ENCODE peak calls at places on chromosomes 6 and 20, in seven cellular contexts. One of them, this sample, is unnamed. For H3K9me3 and H3K36me3, the result is how much of the 10 kb centered on the place peaks cover.

GRCh38 chr6:16676978-16677377 is 84.3 kb downstream of the ATXN1 start:
- DNase-seq in astrocyte: peak
- DNase-seq in pancreas: peak
- DNase-seq in fibroblast of lung: peak
- DNase-seq in upper lobe of right lung: no peak
- DNase-seq in cardiac muscle cell: peak
- DNase-seq in WERI-Rb-1: no peak
- DNase-seq in this sample: no peak

GRCh38 chr6:170385506-170385905 is 78.9 kb downstream of the FAM120B start:
- DNase-seq in astrocyte: no peak
- DNase-seq in pancreas: no peak
- DNase-seq in fibroblast of lung: no peak
- DNase-seq in upper lobe of right lung: no peak
- DNase-seq in cardiac muscle cell: no peak
- DNase-seq in WERI-Rb-1: no peak
- DNase-seq in this sample: no peak

GRCh38 chr6:56902551-56903464 is 52.1 kb upstream of the BEND6 start:
- DNase-seq in astrocyte: peak
- DNase-seq in pancreas: no peak
- DNase-seq in fibroblast of lung: peak
- DNase-seq in upper lobe of right lung: no peak
- DNase-seq in cardiac muscle cell: peak
- DNase-seq in WERI-Rb-1: no peak
- DNase-seq in this sample: no peak

GRCh38 chr6:151661509-151661908 is 146.0 kb upstream of the ESR1 start:
- DNase-seq in astrocyte: no peak
- DNase-seq in pancreas: no peak
- DNase-seq in fibroblast of lung: no peak
- DNase-seq in upper lobe of right lung: no peak
- DNase-seq in cardiac muscle cell: no peak
- DNase-seq in WERI-Rb-1: no peak
- DNase-seq in this sample: no peak

GRCh38 chr6:34887753-34888440 is at the start of gene TAF11:
- DNase-seq in astrocyte: peak
- DNase-seq in pancreas: peak
- DNase-seq in fibroblast of lung: peak
- DNase-seq in upper lobe of right lung: peak
- DNase-seq in cardiac muscle cell: peak
- DNase-seq in WERI-Rb-1: peak
- DNase-seq in this sample: peak

GRCh38 chr20:34334654-34335407 is 28.2 kb upstream of the ITCH start:
- DNase-seq in astrocyte: no peak
- DNase-seq in pancreas: no peak
- DNase-seq in fibroblast of lung: no peak
- DNase-seq in upper lobe of right lung: no peak
- DNase-seq in cardiac muscle cell: no peak
- DNase-seq in WERI-Rb-1: no peak
- DNase-seq in this sample: no peak

GRCh38 chr20:63980317-63980805 is 571 bp upstream of the PRPF6 start:
- DNase-seq in astrocyte: no peak
- DNase-seq in pancreas: no peak
- DNase-seq in fibroblast of lung: no peak
- DNase-seq in upper lobe of right lung: no peak
- DNase-seq in cardiac muscle cell: no peak
- DNase-seq in WERI-Rb-1: no peak
- DNase-seq in this sample: no peak

GRCh38 chr6:292506-293184 is 358 bp downstream of the DUSP22 start:
- DNase-seq in astrocyte: peak
- DNase-seq in pancreas: peak
- DNase-seq in fibroblast of lung: peak
- DNase-seq in upper lobe of right lung: peak
- DNase-seq in cardiac muscle cell: peak
- DNase-seq in WERI-Rb-1: peak
- DNase-seq in this sample: peak

GRCh38 chr6:96491926-96492325 is 29.7 kb upstream of the UFL1 start:
- DNase-seq in astrocyte: no peak
- DNase-seq in pancreas: no peak
- DNase-seq in fibroblast of lung: no peak
- DNase-seq in upper lobe of right lung: no peak
- DNase-seq in cardiac muscle cell: no peak
- DNase-seq in WERI-Rb-1: no peak
- DNase-seq in this sample: no peak
- H3K9me3 ChIP-seq in astrocyte: under half
- H3K9me3 ChIP-seq in pancreas: under half
- H3K9me3 ChIP-seq in fibroblast of lung: under half
- H3K9me3 ChIP-seq in upper lobe of right lung: under half
- H3K9me3 ChIP-seq in cardiac muscle cell: under half
- H3K9me3 ChIP-seq in WERI-Rb-1: under half
- H3K9me3 ChIP-seq in this sample: half or more

GRCh38 chr6:158145940-158146339 is 22.1 kb downstream of the SERAC1 start:
- DNase-seq in astrocyte: peak
- DNase-seq in pancreas: no peak
- DNase-seq in fibroblast of lung: peak
- DNase-seq in upper lobe of right lung: no peak
- DNase-seq in cardiac muscle cell: no peak
- DNase-seq in WERI-Rb-1: no peak
- DNase-seq in this sample: no peak

GRCh38 chr6:158143700-158144099 is 24.4 kb downstream of the SERAC1 start:
- DNase-seq in astrocyte: no peak
- DNase-seq in pancreas: no peak
- DNase-seq in fibroblast of lung: no peak
- DNase-seq in upper lobe of right lung: no peak
- DNase-seq in cardiac muscle cell: peak
- DNase-seq in WERI-Rb-1: no peak
- DNase-seq in this sample: no peak

DNA sequence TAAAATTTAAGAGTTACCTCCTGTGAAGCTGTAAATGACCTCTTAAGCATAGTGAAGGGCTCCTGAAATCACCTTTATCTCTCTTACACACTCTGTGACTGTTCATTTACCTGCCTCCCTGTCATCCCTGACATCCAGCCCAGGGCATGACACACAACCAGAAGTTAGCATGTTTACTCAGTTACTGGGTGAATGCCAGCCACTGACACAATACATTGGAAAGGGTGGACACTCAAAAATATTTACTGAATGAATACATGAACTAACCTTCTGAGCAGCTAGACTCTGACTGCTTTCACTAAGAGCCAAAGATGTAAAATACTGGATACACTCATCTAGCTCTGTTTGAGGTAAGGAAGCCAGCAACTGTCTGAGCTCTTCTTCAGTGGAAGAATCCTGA is 25.3 kb downstream of the SERAC1 start:
- DNase-seq in astrocyte: peak
- DNase-seq in pancreas: peak
- DNase-seq in fibroblast of lung: peak
- DNase-seq in upper lobe of right lung: no peak
- DNase-seq in cardiac muscle cell: peak
- DNase-seq in WERI-Rb-1: no peak
- DNase-seq in this sample: no peak
- H3K36me3 ChIP-seq in astrocyte: under half
- H3K36me3 ChIP-seq in pancreas: under half
- H3K36me3 ChIP-seq in fibroblast of lung: under half
- H3K36me3 ChIP-seq in upper lobe of right lung: under half
- H3K36me3 ChIP-seq in cardiac muscle cell: under half
- H3K36me3 ChIP-seq in WERI-Rb-1: under half
- H3K36me3 ChIP-seq in this sample: under half

GRCh38 chr20:44537993-44538392 is 16.1 kb upstream of the SERINC3 start:
- DNase-seq in astrocyte: no peak
- DNase-seq in pancreas: no peak
- DNase-seq in fibroblast of lung: no peak
- DNase-seq in upper lobe of right lung: no peak
- DNase-seq in cardiac muscle cell: no peak
- DNase-seq in WERI-Rb-1: no peak
- DNase-seq in this sample: no peak
- TF ChIP-seq CTCF in astrocyte: no peak
- TF ChIP-seq CTCF in pancreas: no peak
- TF ChIP-seq CTCF in fibroblast of lung: peak
- TF ChIP-seq CTCF in upper lobe of right lung: no peak
- TF ChIP-seq CTCF in cardiac muscle cell: no peak
- TF ChIP-seq CTCF in WERI-Rb-1: no peak
- TF ChIP-seq CTCF in this sample: no peak

DNA sequence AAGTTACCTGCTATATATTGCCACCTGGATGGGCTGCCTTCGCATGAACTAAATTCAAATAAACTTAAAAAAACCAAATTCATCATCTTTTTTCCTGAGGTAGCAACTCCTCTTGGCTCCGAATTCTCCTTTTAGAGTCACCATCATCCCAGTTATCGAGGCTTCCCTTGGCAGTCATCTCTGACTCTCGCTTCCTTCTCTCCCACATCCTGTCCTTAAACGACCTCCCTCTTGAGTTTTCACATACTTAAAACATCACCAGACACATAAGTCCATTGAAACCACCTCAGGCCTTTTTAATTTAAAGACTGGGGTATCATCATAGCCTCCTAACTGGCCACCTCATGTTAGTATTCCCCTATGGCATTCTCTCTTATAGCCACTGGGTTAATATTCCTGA is 296.1 kb upstream of the FLRT3 start:
- DNase-seq in astrocyte: no peak
- DNase-seq in pancreas: no peak
- DNase-seq in fibroblast of lung: peak
- DNase-seq in upper lobe of right lung: no peak
- DNase-seq in cardiac muscle cell: peak
- DNase-seq in WERI-Rb-1: no peak
- DNase-seq in this sample: no peak
- H3K9me3 ChIP-seq in astrocyte: under half
- H3K9me3 ChIP-seq in pancreas: under half
- H3K9me3 ChIP-seq in fibroblast of lung: under half
- H3K9me3 ChIP-seq in upper lobe of right lung: under half
- H3K9me3 ChIP-seq in cardiac muscle cell: under half
- H3K9me3 ChIP-seq in WERI-Rb-1: under half
- H3K9me3 ChIP-seq in this sample: under half

GRCh38 chr6:4129446-4129845 is 5.9 kb downstream of the ECI2 start:
- DNase-seq in astrocyte: no peak
- DNase-seq in pancreas: no peak
- DNase-seq in fibroblast of lung: peak
- DNase-seq in upper lobe of right lung: no peak
- DNase-seq in cardiac muscle cell: no peak
- DNase-seq in WERI-Rb-1: no peak
- DNase-seq in this sample: no peak

GRCh38 chr6:4125933-4126864 is 9.2 kb downstream of the ECI2 start:
- DNase-seq in astrocyte: peak
- DNase-seq in pancreas: no peak
- DNase-seq in fibroblast of lung: peak
- DNase-seq in upper lobe of right lung: no peak
- DNase-seq in cardiac muscle cell: peak
- DNase-seq in WERI-Rb-1: no peak
- DNase-seq in this sample: no peak

GRCh38 chr6:4130357-4130987 is 4.9 kb downstream of the ECI2 start:
- DNase-seq in astrocyte: no peak
- DNase-seq in pancreas: peak
- DNase-seq in fibroblast of lung: no peak
- DNase-seq in upper lobe of right lung: peak
- DNase-seq in cardiac muscle cell: no peak
- DNase-seq in WERI-Rb-1: no peak
- DNase-seq in this sample: peak

GRCh38 chr6:4128072-4128471 is 7.3 kb downstream of the ECI2 start:
- DNase-seq in astrocyte: peak
- DNase-seq in pancreas: no peak
- DNase-seq in fibroblast of lung: peak
- DNase-seq in upper lobe of right lung: no peak
- DNase-seq in cardiac muscle cell: peak
- DNase-seq in WERI-Rb-1: no peak
- DNase-seq in this sample: no peak

GRCh38 chr6:4128748-4129147 is 6.6 kb downstream of the ECI2 start:
- DNase-seq in astrocyte: peak
- DNase-seq in pancreas: no peak
- DNase-seq in fibroblast of lung: peak
- DNase-seq in upper lobe of right lung: no peak
- DNase-seq in cardiac muscle cell: peak
- DNase-seq in WERI-Rb-1: no peak
- DNase-seq in this sample: no peak
- H3K36me3 ChIP-seq in astrocyte: under half
- H3K36me3 ChIP-seq in pancreas: under half
- H3K36me3 ChIP-seq in fibroblast of lung: under half
- H3K36me3 ChIP-seq in upper lobe of right lung: half or more
- H3K36me3 ChIP-seq in cardiac muscle cell: under half
- H3K36me3 ChIP-seq in WERI-Rb-1: half or more
- H3K36me3 ChIP-seq in this sample: under half

GRCh38 chr20:19249515-19249914 is 37.1 kb downstream of the SLC24A3 start:
- DNase-seq in astrocyte: no peak
- DNase-seq in pancreas: no peak
- DNase-seq in fibroblast of lung: no peak
- DNase-seq in upper lobe of right lung: no peak
- DNase-seq in cardiac muscle cell: peak
- DNase-seq in WERI-Rb-1: no peak
- DNase-seq in this sample: no peak
- TF ChIP-seq CTCF in astrocyte: no peak
- TF ChIP-seq CTCF in pancreas: no peak
- TF ChIP-seq CTCF in fibroblast of lung: no peak
- TF ChIP-seq CTCF in upper lobe of right lung: peak
- TF ChIP-seq CTCF in cardiac muscle cell: no peak
- TF ChIP-seq CTCF in WERI-Rb-1: peak
- TF ChIP-seq CTCF in this sample: no peak

DNA sequence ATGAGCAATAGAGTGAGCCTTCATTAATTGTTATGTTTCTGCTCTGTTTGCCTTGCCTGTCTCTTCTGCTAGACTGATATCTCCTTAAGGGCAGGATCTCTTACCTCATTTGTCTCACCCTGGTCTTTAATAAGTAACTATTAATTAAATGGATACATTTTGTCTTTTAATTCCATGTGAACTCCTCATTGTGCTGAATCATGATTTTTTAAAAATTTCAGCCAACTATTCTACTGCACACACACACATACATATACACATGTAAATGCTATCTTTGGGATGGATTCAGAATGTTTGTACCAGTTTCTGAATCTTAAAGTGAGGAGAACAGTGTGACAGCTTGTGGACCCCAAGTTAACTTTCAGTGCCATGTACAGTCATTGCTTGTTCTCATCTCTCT is 731.1 kb upstream of the MAP3K7 start:
- DNase-seq in astrocyte: no peak
- DNase-seq in pancreas: no peak
- DNase-seq in fibroblast of lung: no peak
- DNase-seq in upper lobe of right lung: no peak
- DNase-seq in cardiac muscle cell: no peak
- DNase-seq in WERI-Rb-1: no peak
- DNase-seq in this sample: no peak
- H3K9me3 ChIP-seq in astrocyte: under half
- H3K9me3 ChIP-seq in pancreas: under half
- H3K9me3 ChIP-seq in fibroblast of lung: under half
- H3K9me3 ChIP-seq in upper lobe of right lung: under half
- H3K9me3 ChIP-seq in cardiac muscle cell: under half
- H3K9me3 ChIP-seq in WERI-Rb-1: under half
- H3K9me3 ChIP-seq in this sample: under half

GRCh38 chr6:168686339-168686738 is 245.4 kb downstream of the SMOC2 start:
- DNase-seq in astrocyte: no peak
- DNase-seq in pancreas: no peak
- DNase-seq in fibroblast of lung: no peak
- DNase-seq in upper lobe of right lung: no peak
- DNase-seq in cardiac muscle cell: no peak
- DNase-seq in WERI-Rb-1: no peak
- DNase-seq in this sample: no peak

GRCh38 chr6:168684906-168685305 is 243.9 kb downstream of the SMOC2 start:
- DNase-seq in astrocyte: no peak
- DNase-seq in pancreas: no peak
- DNase-seq in fibroblast of lung: no peak
- DNase-seq in upper lobe of right lung: no peak
- DNase-seq in cardiac muscle cell: no peak
- DNase-seq in WERI-Rb-1: no peak
- DNase-seq in this sample: no peak

GRCh38 chr6:168684471-168684870 is 243.5 kb downstream of the SMOC2 start:
- DNase-seq in astrocyte: no peak
- DNase-seq in pancreas: no peak
- DNase-seq in fibroblast of lung: no peak
- DNase-seq in upper lobe of right lung: no peak
- DNase-seq in cardiac muscle cell: no peak
- DNase-seq in WERI-Rb-1: no peak
- DNase-seq in this sample: no peak

GRCh38 chr6:168690271-168690670 is 249.3 kb downstream of the SMOC2 start:
- DNase-seq in astrocyte: no peak
- DNase-seq in pancreas: no peak
- DNase-seq in fibroblast of lung: no peak
- DNase-seq in upper lobe of right lung: no peak
- DNase-seq in cardiac muscle cell: no peak
- DNase-seq in WERI-Rb-1: no peak
- DNase-seq in this sample: peak

GRCh38 chr6:168686831-168687730 is 246.1 kb downstream of the SMOC2 start:
- DNase-seq in astrocyte: no peak
- DNase-seq in pancreas: no peak
- DNase-seq in fibroblast of lung: no peak
- DNase-seq in upper lobe of right lung: no peak
- DNase-seq in cardiac muscle cell: no peak
- DNase-seq in WERI-Rb-1: peak
- DNase-seq in this sample: no peak
- H3K36me3 ChIP-seq in astrocyte: under half
- H3K36me3 ChIP-seq in pancreas: under half
- H3K36me3 ChIP-seq in fibroblast of lung: under half
- H3K36me3 ChIP-seq in upper lobe of right lung: under half
- H3K36me3 ChIP-seq in cardiac muscle cell: under half
- H3K36me3 ChIP-seq in WERI-Rb-1: under half
- H3K36me3 ChIP-seq in this sample: under half

This sample was measured in transverse colon.